ENCODE peak calls at places on chromosomes 16 and 17, in seven cellular contexts. X, W, C, A, K, U and R are unnamed samples.

GRCh38 chr17:57956311-57957119 is 1.3 kb upstream of the CUEDC1 start:
- DNase-seq in C (no peak), X (peak), K (no peak), U (peak), A (no peak), W (peak), R (no peak)

GRCh38 chr17:80650751-80651173 is 106.1 kb downstream of the RPTOR start:
- DNase-seq in A (peak), U (no peak), W (no peak), X (no peak), C (no peak), K (no peak), R (no peak)

GRCh38 chr16:27677300-27677699 is 127.4 kb downstream of the KATNIP start:
- DNase-seq in W (no peak), K (no peak), X (no peak), U (no peak), C (no peak), A (no peak), R (no peak)

GRCh38 chr17:78013683-78014467 is 55.4 kb downstream of the TNRC6C start:
- DNase-seq in C (peak), X (peak), A (peak), W (peak), U (peak), K (peak), R (peak)

GRCh38 chr16:68097088-68097487 is 11.9 kb downstream of the NFATC3 start:
- DNase-seq in A (no peak), K (no peak), C (no peak), W (no peak), X (no peak), U (no peak), R (no peak)

GRCh38 chr16:20905576-20905975 is 5.0 kb downstream of the LYRM1 start:
- DNase-seq in W (no peak), A (no peak), C (no peak), X (no peak), U (no peak), K (peak), R (no peak)

GRCh38 chr16:84836234-84836647 is 16.5 kb downstream of the CRISPLD2 start:
- DNase-seq in U (peak), A (peak), K (peak), W (no peak), X (no peak), C (peak), R (peak)

GRCh38 chr17:50487213-50488096 is 8.8 kb downstream of the RSAD1 start:
- DNase-seq in A (no peak), C (peak), U (no peak), K (peak), X (no peak), W (no peak), R (no peak)

GRCh38 chr17:78210111-78210510 is 3.9 kb upstream of the BIRC5 start:
- DNase-seq in X (no peak), A (no peak), C (no peak), W (no peak), K (no peak), U (no peak), R (no peak)

GRCh38 chr17:79706931-79707382 is 23.8 kb upstream of the ENPP7 start:
- DNase-seq in A (peak), W (no peak), C (no peak), K (peak), X (no peak), U (no peak), R (peak)

GRCh38 chr17:64118452-64118979 is 11.4 kb downstream of the ERN1 start:
- DNase-seq in X (no peak), U (no peak), C (no peak), A (no peak), K (peak), W (no peak), R (no peak)

GRCh38 chr16:82653550-82654511 is 27.1 kb downstream of the CDH13 start:
- DNase-seq in U (peak), A (no peak), K (peak), C (peak), X (peak), W (peak), R (peak)

GRCh38 chr16:66984902-66985311 is 3.5 kb upstream of the CES4A start:
- DNase-seq in U (no peak), W (no peak), K (no peak), X (no peak), A (no peak), C (no peak), R (no peak)
- TF ChIP-seq EZH2phosphoT487 in U (no peak), W (no peak), K (no peak), X (no peak), A (no peak), C (no peak), R (no peak)

DNA sequence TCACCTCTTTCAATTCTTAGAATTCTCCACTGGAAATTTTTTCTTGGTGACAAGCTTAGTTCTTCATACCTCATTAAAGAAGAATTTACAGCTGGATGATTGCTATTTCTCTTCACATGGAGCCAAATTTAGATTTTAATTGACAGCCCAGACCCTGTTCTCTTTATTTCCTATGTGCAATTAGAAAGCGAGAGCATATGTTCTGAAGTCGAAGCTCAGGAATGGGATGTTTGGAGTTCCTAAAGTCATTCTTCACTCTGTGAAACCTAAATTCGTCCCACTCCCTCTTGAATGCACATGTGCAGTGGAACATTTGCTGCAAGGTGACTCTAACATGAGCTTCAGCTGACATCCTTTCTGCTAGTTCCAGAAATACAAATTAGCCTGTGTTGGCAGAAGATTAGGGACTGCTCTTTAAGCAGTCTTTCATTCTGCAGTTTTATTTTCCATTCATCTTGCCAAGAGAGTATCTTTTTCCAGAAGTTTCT is 129.3 kb upstream of the KCNJ16 start:
- DNase-seq in U (no peak), K (peak), C (no peak), A (no peak), X (no peak), W (no peak), R (peak)
- H3K4me2 ChIP-seq in U (no peak), K (peak), C (no peak), A (no peak), X (no peak), W (no peak), R (no peak)

DNA sequence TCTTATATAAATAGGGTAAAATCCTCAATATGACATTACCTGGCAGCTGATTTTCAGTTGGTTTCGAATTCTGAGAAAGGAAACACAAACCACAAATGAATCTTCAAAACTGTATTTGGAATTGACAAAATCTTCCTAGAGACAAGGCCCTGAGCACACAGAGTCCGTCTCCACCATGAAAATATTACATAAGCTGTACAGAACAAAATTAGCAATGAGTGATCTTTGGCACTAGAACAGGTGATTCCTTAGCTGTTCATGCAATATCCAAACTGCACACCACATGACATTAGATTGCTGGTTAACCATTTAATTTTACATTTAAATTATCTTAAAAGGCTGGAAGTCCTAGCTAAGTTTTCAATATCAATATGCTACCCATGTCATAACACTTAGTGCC is 31.7 kb downstream of the GJC1 start:
- DNase-seq in U (no peak), A (no peak), X (no peak), C (no peak), W (no peak), K (no peak), R (no peak)
- H3K27ac ChIP-seq in U (peak), A (peak), X (no peak), C (no peak), W (no peak), K (no peak), R (no peak)

DNA sequence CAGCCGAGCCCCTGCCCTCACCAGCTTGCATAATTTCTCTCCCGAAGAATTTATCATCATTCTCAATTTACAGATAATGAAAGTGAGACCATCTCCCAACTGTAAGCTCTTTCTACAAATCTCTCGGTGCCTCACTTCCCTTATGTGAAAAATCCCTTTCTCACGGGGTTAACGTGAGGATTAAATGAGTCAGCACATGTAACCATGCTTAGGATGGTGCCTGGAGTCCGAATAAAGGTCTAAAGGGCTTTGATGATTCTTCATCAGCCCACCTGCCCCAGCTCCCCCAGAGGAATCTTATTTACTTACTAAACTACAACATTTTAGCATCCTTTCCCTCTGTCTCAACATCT is 24.8 kb upstream of the PIK3R6 start:
- DNase-seq in A (no peak), X (peak), C (no peak), U (no peak), K (peak), W (no peak), R (no peak)
- TF ChIP-seq EZH2phosphoT487 in A (no peak), X (no peak), C (no peak), U (no peak), K (no peak), W (no peak), R (no peak)

GRCh38 chr16:70715860-70716357 is 30.1 kb upstream of the MTSS2 start:
- DNase-seq in K (peak), W (no peak), U (no peak), C (peak), A (no peak), X (no peak), R (peak)
- H3K4me2 ChIP-seq in K (peak), W (no peak), U (peak), C (peak), A (no peak), X (no peak), R (peak)

DNA sequence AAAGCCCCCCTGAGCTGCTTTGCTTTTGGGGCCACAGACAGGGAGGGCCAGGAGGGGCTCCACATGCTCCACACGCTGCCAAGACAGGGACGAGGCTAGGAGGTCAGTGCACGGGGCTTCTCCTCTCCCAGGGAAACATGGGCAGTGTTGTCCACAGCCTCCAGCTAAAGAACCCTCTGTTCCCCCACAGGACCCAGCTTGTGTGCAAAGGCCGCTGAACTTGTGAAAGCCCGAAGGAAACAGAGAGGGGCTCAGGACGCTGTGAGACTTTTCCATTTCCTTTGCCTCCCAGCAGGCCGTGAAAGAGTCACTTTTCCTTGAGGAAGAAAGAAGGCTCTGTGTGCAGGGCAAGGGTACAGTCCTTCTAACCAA is 9.7 kb downstream of the CDRT4 start:
- DNase-seq in C (no peak), W (no peak), X (no peak), A (no peak), K (no peak), U (no peak), R (no peak)
- H3K27ac ChIP-seq in C (no peak), W (no peak), X (no peak), A (no peak), K (peak), U (no peak), R (peak)

DNA sequence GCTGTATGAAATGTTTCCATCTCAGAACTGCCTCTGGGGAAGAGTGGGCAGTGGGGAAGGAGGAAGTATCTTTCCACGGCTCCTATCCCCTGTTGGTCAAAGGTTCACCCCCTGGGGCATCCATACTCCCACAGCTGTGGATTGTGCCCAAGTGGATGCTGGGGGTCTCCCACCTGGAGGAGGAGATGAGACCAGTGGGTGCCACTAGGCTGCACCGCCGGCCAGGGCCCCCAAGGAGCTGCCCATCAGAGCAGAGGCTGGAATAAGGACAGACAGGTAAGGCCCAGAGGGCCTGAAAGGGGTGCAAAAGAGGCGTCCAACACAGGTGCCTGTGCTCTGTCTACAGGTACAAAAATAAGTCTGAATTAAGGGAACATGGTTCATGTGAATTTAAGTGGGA is 87.5 kb downstream of the WSCD1 start:
- DNase-seq in W (no peak), C (no peak), A (no peak), X (no peak), U (no peak), K (no peak), R (no peak)
- TF ChIP-seq EZH2phosphoT487 in W (no peak), C (no peak), A (no peak), X (no peak), U (no peak), K (no peak), R (no peak)

GRCh38 chr17:74599531-74599939 is 7.5 kb upstream of the CD300LD start:
- DNase-seq in W (no peak), K (no peak), C (no peak), A (no peak), U (no peak), X (no peak), R (no peak)
- H3K4me2 ChIP-seq in W (no peak), K (no peak), C (no peak), A (no peak), U (no peak), X (no peak), R (no peak)